ENCODE peak calls at places on chromosomes 13 and 19, in four cellular contexts. One of them, this sample, is unnamed.
A peak's percentile ranks its signal among the peaks of the same experiment; 100 is the strongest.

GRCh38 chr19:38395381-38396127 is 7.1 kb downstream of the SPRED3 start:
- DNase-seq in pancreas: no peak
- DNase-seq in testis: no peak
- DNase-seq in left lung: no peak
- DNase-seq in this sample: no peak

GRCh38 chr13:110238795-110239194 is 68.2 kb downstream of the COL4A1 start:
- DNase-seq in pancreas: no peak
- DNase-seq in testis: peak; percentile 64
- DNase-seq in left lung: no peak
- DNase-seq in this sample: no peak

GRCh38 chr13:44854264-44855060 is 134.8 kb downstream of the NUFIP1 start:
- DNase-seq in pancreas: no peak
- DNase-seq in testis: no peak
- DNase-seq in left lung: no peak
- DNase-seq in this sample: peak; percentile 61

GRCh38 chr19:18046066-18046718 is 38.2 kb downstream of the ARRDC2 start:
- DNase-seq in pancreas: no peak
- DNase-seq in testis: no peak
- DNase-seq in left lung: no peak
- DNase-seq in this sample: peak; percentile 15

GRCh38 chr19:5628919-5629481 is 6.1 kb downstream of the SAFB start:
- DNase-seq in pancreas: no peak
- DNase-seq in testis: no peak
- DNase-seq in left lung: no peak
- DNase-seq in this sample: no peak

GRCh38 chr19:47421844-47422395 is 2.6 kb upstream of the MEIS3 start:
- DNase-seq in pancreas: no peak
- DNase-seq in testis: no peak
- DNase-seq in left lung: no peak
- DNase-seq in this sample: no peak

GRCh38 chr13:46751811-46752635 is 44.9 kb downstream of the ESD start:
- DNase-seq in pancreas: no peak
- DNase-seq in testis: no peak
- DNase-seq in left lung: no peak
- DNase-seq in this sample: no peak

GRCh38 chr13:82664183-82664582 is 1218.1 kb downstream of the SLITRK1 start:
- DNase-seq in pancreas: no peak
- DNase-seq in testis: no peak
- DNase-seq in left lung: no peak
- DNase-seq in this sample: no peak

GRCh38 chr19:2136796-2137195 is 14.6 kb downstream of the AP3D1 start:
- DNase-seq in pancreas: no peak
- DNase-seq in testis: no peak
- DNase-seq in left lung: no peak
- DNase-seq in this sample: no peak

GRCh38 chr19:38044267-38045111 is 137.5 kb downstream of the SIPA1L3 start:
- DNase-seq in pancreas: no peak
- DNase-seq in testis: no peak
- DNase-seq in left lung: peak; percentile 2
- DNase-seq in this sample: no peak

GRCh38 chr19:48551437-48552302 is at the start of gene SULT2B1:
- DNase-seq in pancreas: peak; percentile 80
- DNase-seq in testis: no peak
- DNase-seq in left lung: peak; percentile 84
- DNase-seq in this sample: peak; percentile 87

GRCh38 chr13:48542581-48543341 is 9.9 kb upstream of the RCBTB2 start:
- DNase-seq in pancreas: peak; percentile 59
- DNase-seq in testis: peak; percentile 66
- DNase-seq in left lung: peak; percentile 58
- DNase-seq in this sample: peak; percentile 43

GRCh38 chr19:13985771-13986347 is 20.3 kb downstream of the RFX1 start:
- DNase-seq in pancreas: no peak
- DNase-seq in testis: no peak
- DNase-seq in left lung: no peak
- DNase-seq in this sample: no peak

GRCh38 chr13:30580852-30581502 is 36.7 kb upstream of the USPL1 start:
- DNase-seq in pancreas: no peak
- DNase-seq in testis: no peak
- DNase-seq in left lung: no peak
- DNase-seq in this sample: no peak

GRCh38 chr13:49587311-49587847 is 2.0 kb upstream of the RCBTB1 start:
- DNase-seq in pancreas: no peak
- DNase-seq in testis: no peak
- DNase-seq in left lung: no peak
- DNase-seq in this sample: no peak

GRCh38 chr13:41746259-41746658 is 214.7 kb downstream of the VWA8 start:
- DNase-seq in pancreas: no peak
- DNase-seq in testis: no peak
- DNase-seq in left lung: no peak
- DNase-seq in this sample: no peak

GRCh38 chr13:113928701-113929627 is 44.9 kb downstream of the C13orf46 start:
- DNase-seq in pancreas: peak; percentile 74
- DNase-seq in testis: peak; percentile 83
- DNase-seq in left lung: no peak
- DNase-seq in this sample: peak; percentile 46

GRCh38 chr13:113562085-113562749 is 22.3 kb upstream of the TFDP1 start:
- DNase-seq in pancreas: no peak
- DNase-seq in testis: peak; percentile 84
- DNase-seq in left lung: peak; percentile 61
- DNase-seq in this sample: peak; percentile 52

GRCh38 chr19:1425102-1425842 is 12.9 kb upstream of the RPS15 start:
- DNase-seq in pancreas: no peak
- DNase-seq in testis: no peak
- DNase-seq in left lung: no peak
- DNase-seq in this sample: no peak

GRCh38 chr13:101919541-101920306 is 467.2 kb downstream of the ITGBL1 start:
- DNase-seq in pancreas: no peak
- DNase-seq in testis: peak; percentile 38
- DNase-seq in left lung: no peak
- DNase-seq in this sample: no peak

GRCh38 chr19:39319892-39320168 is 833 bp downstream of the LRFN1 start:
- DNase-seq in pancreas: no peak
- DNase-seq in testis: no peak
- DNase-seq in left lung: peak; percentile 58
- DNase-seq in this sample: no peak

GRCh38 chr13:49651775-49652690 is 23.7 kb downstream of the ARL11 start:
- DNase-seq in pancreas: no peak
- DNase-seq in testis: no peak
- DNase-seq in left lung: no peak
- DNase-seq in this sample: no peak

GRCh38 chr13:98761979-98762616 is 9.6 kb upstream of the SLC15A1 start:
- DNase-seq in pancreas: no peak
- DNase-seq in testis: no peak
- DNase-seq in left lung: no peak
- DNase-seq in this sample: no peak

GRCh38 chr13:22214184-22214583 is 543.3 kb downstream of the FGF9 start:
- DNase-seq in pancreas: no peak
- DNase-seq in testis: no peak
- DNase-seq in left lung: no peak
- DNase-seq in this sample: no peak

GRCh38 chr19:15038304-15038703 is 11.0 kb upstream of the CASP14 start:
- DNase-seq in pancreas: no peak
- DNase-seq in testis: no peak
- DNase-seq in left lung: no peak
- DNase-seq in this sample: no peak

GRCh38 chr19:10884273-10884672 is 12.9 kb downstream of the CARM1 start:
- DNase-seq in pancreas: no peak
- DNase-seq in testis: no peak
- DNase-seq in left lung: no peak
- DNase-seq in this sample: peak; percentile 30

GRCh38 chr19:12222980-12223630 is 60.2 kb downstream of the ZNF136 start:
- DNase-seq in pancreas: no peak
- DNase-seq in testis: no peak
- DNase-seq in left lung: no peak
- DNase-seq in this sample: no peak

GRCh38 chr13:31901985-31902384 is 129.6 kb upstream of the FRY start:
- DNase-seq in pancreas: no peak
- DNase-seq in testis: no peak
- DNase-seq in left lung: no peak
- DNase-seq in this sample: no peak

GRCh38 chr19:3695986-3696659 is 4.1 kb downstream of the PIP5K1C start:
- DNase-seq in pancreas: no peak
- DNase-seq in testis: no peak
- DNase-seq in left lung: no peak
- DNase-seq in this sample: no peak

GRCh38 chr13:73698859-73699258 is 435.3 kb downstream of the KLF12 start:
- DNase-seq in pancreas: no peak
- DNase-seq in testis: no peak
- DNase-seq in left lung: no peak
- DNase-seq in this sample: no peak

GRCh38 chr13:110616103-110617101 is 1.1 kb downstream of the NAXD start:
- DNase-seq in pancreas: peak; percentile 74
- DNase-seq in testis: peak; percentile 67
- DNase-seq in left lung: no peak
- DNase-seq in this sample: peak; percentile 52

GRCh38 chr13:71290963-71291937 is 575.8 kb downstream of the DACH1 start:
- DNase-seq in pancreas: no peak
- DNase-seq in testis: peak; percentile 20
- DNase-seq in left lung: no peak
- DNase-seq in this sample: peak; percentile 19

GRCh38 chr13:42388326-42388725 is 116.4 kb downstream of the AKAP11 start:
- DNase-seq in pancreas: no peak
- DNase-seq in testis: no peak
- DNase-seq in left lung: no peak
- DNase-seq in this sample: no peak

GRCh38 chr13:99980201-99981114 is 1.1 kb upstream of the ZIC2 start:
- DNase-seq in pancreas: peak; percentile 85
- DNase-seq in testis: peak; percentile 75
- DNase-seq in left lung: peak; percentile 85
- DNase-seq in this sample: peak; percentile 69

DNA sequence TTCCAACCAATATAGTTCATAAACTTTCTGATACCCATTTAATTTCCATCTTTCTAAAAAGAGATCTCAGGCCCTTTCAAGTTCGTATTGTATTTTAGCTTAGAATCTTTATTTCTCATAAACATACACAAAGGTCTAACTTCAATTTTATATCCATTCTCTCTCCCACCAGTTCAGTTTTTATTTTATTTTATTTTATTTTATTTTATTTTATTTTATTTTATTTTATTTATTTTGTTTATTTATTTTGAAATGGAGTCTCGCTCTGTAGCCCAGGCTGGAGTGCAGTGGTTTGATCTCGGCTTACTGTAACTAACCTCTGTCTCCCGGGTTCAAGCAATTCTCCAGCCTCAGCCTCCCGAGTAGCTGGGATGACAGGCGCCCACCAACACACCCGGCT is 552.8 kb downstream of the SLITRK5 start:
- DNase-seq in pancreas: no peak
- DNase-seq in testis: no peak
- DNase-seq in left lung: no peak
- DNase-seq in this sample: no peak
- H3K27ac ChIP-seq in pancreas: no peak overlapping the region
- H3K27ac ChIP-seq in testis: no peak overlapping the region
- H3K27ac ChIP-seq in left lung: no peak overlapping the region
- H3K27ac ChIP-seq in this sample: no peak overlapping the region

GRCh38 chr19:8459095-8459494 is 14.3 kb downstream of the HNRNPM start:
- DNase-seq in pancreas: no peak
- DNase-seq in testis: no peak
- DNase-seq in left lung: no peak
- DNase-seq in this sample: no peak
- H3K4me1 ChIP-seq in pancreas: peaks cover 38% of the 10 kb centered on the region
- H3K4me1 ChIP-seq in testis: peaks cover 36% of the 10 kb centered on the region
- H3K4me1 ChIP-seq in left lung: peaks cover 38% of the 10 kb centered on the region
- H3K4me1 ChIP-seq in this sample: peaks cover 58% of the 10 kb centered on the region

GRCh38 chr13:93293716-93294115 is 67.1 kb downstream of the GPC6 start:
- DNase-seq in pancreas: no peak
- DNase-seq in testis: no peak
- DNase-seq in left lung: no peak
- DNase-seq in this sample: no peak
- H3K27ac ChIP-seq in pancreas: no peak overlapping the region
- H3K27ac ChIP-seq in testis: no peak overlapping the region
- H3K27ac ChIP-seq in left lung: no peak overlapping the region
- H3K27ac ChIP-seq in this sample: no peak overlapping the region

DNA sequence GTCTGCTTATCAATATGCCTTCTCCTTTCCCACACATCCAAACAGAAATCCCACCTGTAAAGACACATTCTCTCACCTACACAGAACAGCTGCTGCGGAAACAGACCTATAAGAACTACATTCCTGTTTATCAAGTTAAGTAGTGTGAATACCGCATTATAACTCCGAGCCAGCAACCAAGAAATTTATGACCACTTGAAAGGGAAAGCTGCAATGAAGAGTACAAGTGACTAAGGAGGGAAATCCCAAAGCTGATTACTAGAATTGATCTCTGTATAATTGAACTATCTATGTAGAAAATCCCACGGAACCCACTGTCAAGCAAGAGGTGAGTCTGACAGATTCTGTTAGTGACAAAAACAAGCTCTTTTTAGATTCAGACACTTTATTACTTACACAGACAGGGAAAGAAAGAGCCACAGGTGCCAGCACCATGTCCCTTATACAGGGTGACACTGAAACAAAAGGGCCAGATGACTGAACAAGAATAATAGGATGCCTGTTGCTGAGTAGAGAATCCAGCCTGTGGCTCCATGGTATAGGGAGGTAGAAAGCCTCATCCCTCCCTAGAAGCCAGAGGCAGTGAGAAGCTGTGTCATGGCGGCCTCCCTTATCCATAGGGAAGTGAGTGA is 1.6 kb upstream of the IGFL4 start:
- DNase-seq in pancreas: no peak
- DNase-seq in testis: no peak
- DNase-seq in left lung: no peak
- DNase-seq in this sample: no peak
- H3K4me1 ChIP-seq in pancreas: no peaks in the 10 kb centered on the region
- H3K4me1 ChIP-seq in testis: no peaks in the 10 kb centered on the region
- H3K4me1 ChIP-seq in left lung: no peaks in the 10 kb centered on the region
- H3K4me1 ChIP-seq in this sample: no peaks in the 10 kb centered on the region

GRCh38 chr19:41428481-41428859 is 1.3 kb upstream of the B3GNT8 start:
- DNase-seq in pancreas: no peak
- DNase-seq in testis: no peak
- DNase-seq in left lung: no peak
- DNase-seq in this sample: no peak
- H3K27ac ChIP-seq in pancreas: peak overlapping the region; percentile 64
- H3K27ac ChIP-seq in testis: no peak overlapping the region
- H3K27ac ChIP-seq in left lung: peak overlapping the region; percentile 90
- H3K27ac ChIP-seq in this sample: peak overlapping the region; percentile 90

DNA sequence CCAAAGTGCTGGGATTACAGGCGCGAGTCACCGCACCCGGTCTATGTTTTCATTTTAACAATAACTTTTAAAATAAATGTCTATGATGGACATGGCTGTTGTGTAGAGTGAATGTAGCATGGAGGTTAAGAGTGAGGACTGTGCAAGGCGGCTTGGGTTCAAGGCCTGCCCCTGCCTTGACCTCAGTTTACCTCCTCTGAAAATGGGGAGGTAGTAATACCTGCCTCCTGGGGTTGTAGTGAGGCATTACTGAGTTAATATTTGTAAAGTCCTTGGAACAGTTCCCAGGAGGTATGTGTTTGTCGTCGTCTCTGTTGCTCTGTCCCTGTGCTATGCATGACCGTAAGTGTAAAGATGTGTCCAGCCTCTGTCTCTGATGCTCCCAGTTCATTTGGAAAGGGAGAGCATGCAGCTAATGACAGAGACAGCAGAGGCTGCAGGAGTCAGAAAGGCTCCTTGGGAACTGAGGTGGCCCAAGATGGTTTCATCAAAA is 9.4 kb downstream of the GARRE1 start:
- DNase-seq in pancreas: no peak
- DNase-seq in testis: no peak
- DNase-seq in left lung: no peak
- DNase-seq in this sample: no peak
- H3K4me1 ChIP-seq in pancreas: peaks cover 43% of the 10 kb centered on the region
- H3K4me1 ChIP-seq in testis: peaks cover 7% of the 10 kb centered on the region
- H3K4me1 ChIP-seq in left lung: peaks cover 11% of the 10 kb centered on the region
- H3K4me1 ChIP-seq in this sample: peaks cover 16% of the 10 kb centered on the region